ENCODE peak calls at places on chromosomes 6 and 20, in seven cellular contexts. E, B, U, N, Y, W and D are unnamed samples.

GRCh38 chr6:158978752-158979151 is 21.2 kb downstream of the RSPH3 start:
- DNase-seq in E (no peak), B (no peak), U (peak), N (no peak), Y (no peak), W (no peak), D (no peak)

GRCh38 chr6:39839445-39839844 is 47.3 kb downstream of the DAAM2 start:
- DNase-seq in E (no peak), B (no peak), U (no peak), N (no peak), Y (no peak), W (no peak), D (no peak)

GRCh38 chr20:11814276-11814675 is 103.4 kb upstream of the BTBD3 start:
- DNase-seq in E (no peak), B (no peak), U (peak), N (no peak), Y (no peak), W (peak), D (no peak)

GRCh38 chr20:37382539-37383120 is 36.7 kb downstream of the SRC start:
- DNase-seq in E (no peak), B (no peak), U (no peak), N (no peak), Y (no peak), W (no peak), D (no peak)

GRCh38 chr6:158611600-158612041 is 32.9 kb downstream of the DYNLT1 start:
- DNase-seq in E (peak), B (no peak), U (peak), N (no peak), Y (no peak), W (no peak), D (no peak)

GRCh38 chr20:47546184-47547033 is 44.7 kb downstream of the NCOA3 start:
- DNase-seq in E (no peak), B (no peak), U (peak), N (no peak), Y (no peak), W (peak), D (no peak)

GRCh38 chr6:74597266-74597665 is 608.6 kb downstream of the COL12A1 start:
- DNase-seq in E (no peak), B (no peak), U (peak), N (no peak), Y (no peak), W (no peak), D (no peak)

GRCh38 chr20:574297-574942 is 30.8 kb upstream of the CSNK2A1 start:
- DNase-seq in E (no peak), B (no peak), U (no peak), N (no peak), Y (no peak), W (no peak), D (no peak)

GRCh38 chr20:32992015-32992641 is 12.1 kb downstream of the SUN5 start:
- DNase-seq in E (no peak), B (no peak), U (no peak), N (no peak), Y (no peak), W (no peak), D (no peak)
- TF ChIP-seq CTCF in E (no peak), B (no peak), U (no peak), N (no peak), Y (no peak), W (no peak), D (no peak)

GRCh38 chr6:42693725-42694323 is 28.6 kb downstream of the PRPH2 start:
- DNase-seq in E (no peak), B (peak), U (no peak), N (no peak), Y (no peak), W (no peak), D (no peak)

GRCh38 chr6:42689371-42689770 is 33.0 kb downstream of the PRPH2 start:
- DNase-seq in E (no peak), B (no peak), U (no peak), N (no peak), Y (no peak), W (no peak), D (no peak)

GRCh38 chr6:42690151-42690702 is 32.2 kb downstream of the PRPH2 start:
- DNase-seq in E (no peak), B (no peak), U (peak), N (no peak), Y (no peak), W (no peak), D (no peak)

GRCh38 chr6:42692151-42692911 is 30.1 kb downstream of the PRPH2 start:
- DNase-seq in E (no peak), B (no peak), U (peak), N (peak), Y (peak), W (peak), D (no peak)

DNA sequence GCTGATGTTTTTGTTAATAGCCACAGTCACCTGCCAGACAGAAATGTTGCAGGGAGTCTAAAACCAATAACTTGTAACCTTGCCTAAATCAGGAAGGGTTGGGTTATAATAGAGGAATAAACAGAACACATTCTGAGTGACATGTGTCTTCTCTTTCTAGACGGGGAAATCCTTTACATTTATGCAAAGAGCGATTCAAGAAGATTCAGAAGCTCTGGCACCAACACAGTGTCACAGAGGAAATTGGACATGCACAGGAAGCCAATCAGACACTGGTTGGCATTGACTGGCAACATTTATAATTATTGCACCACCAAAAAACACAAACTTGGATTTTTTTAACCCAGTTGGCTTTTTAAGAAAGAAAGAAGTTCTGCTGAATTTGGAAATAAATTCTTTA is 31.5 kb downstream of the PRPH2 start:
- DNase-seq in E (no peak), B (no peak), U (no peak), N (no peak), Y (no peak), W (no peak), D (no peak)
- TF ChIP-seq CTCF in E (no peak), B (no peak), U (no peak), N (no peak), Y (no peak), W (no peak), D (no peak)

GRCh38 chr20:52087471-52087870 is 104.1 kb downstream of the ZFP64 start:
- DNase-seq in E (no peak), B (no peak), U (no peak), N (no peak), Y (no peak), W (no peak), D (no peak)
- TF ChIP-seq CTCF in E (no peak), B (no peak), U (no peak), N (no peak), Y (no peak), W (no peak), D (no peak)

DNA sequence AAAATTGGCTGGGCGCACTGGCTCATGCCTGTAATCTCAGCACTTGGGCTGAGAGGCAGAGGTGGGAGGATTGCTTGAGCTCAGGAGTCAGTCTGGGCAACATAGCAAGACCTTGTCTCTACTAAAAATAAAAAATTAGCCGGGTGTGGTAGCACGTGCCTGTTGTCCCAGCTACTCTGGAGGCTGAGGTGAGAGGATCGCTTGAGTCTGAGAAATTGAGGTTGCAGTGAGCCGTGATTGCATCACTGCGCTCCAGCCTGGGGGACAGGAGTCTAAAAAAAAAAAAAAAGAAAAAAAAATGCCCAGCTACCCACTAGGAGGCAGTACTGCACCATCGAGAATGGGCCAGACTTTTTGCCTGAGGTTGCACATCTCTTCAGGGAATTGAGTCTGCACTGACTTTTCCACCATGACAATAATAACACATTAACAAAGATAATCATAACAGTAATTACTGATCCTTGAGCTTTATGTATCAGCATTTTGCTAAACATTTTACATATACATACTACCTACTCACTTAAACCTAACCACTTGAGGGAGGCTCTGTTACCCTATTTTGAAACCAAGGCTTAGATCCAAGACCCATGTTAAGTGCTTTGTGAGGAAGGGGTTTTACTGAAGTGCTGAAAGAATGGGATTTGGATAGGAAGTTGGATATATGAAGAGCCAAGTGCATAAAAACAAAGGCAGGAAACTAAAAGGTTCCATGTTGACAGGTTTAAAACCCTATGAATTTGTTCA is 21.0 kb downstream of the SRSF3 start:
- DNase-seq in E (peak), B (no peak), U (peak), N (peak), Y (peak), W (no peak), D (peak)
- TF ChIP-seq CTCF in E (peak), B (peak), U (peak), N (peak), Y (peak), W (peak), D (peak)

GRCh38 chr6:19552588-19552987 is 284.6 kb upstream of the ID4 start:
- DNase-seq in E (no peak), B (no peak), U (no peak), N (no peak), Y (no peak), W (no peak), D (no peak)

GRCh38 chr6:19547507-19547906 is 289.7 kb upstream of the ID4 start:
- DNase-seq in E (no peak), B (no peak), U (no peak), N (no peak), Y (no peak), W (no peak), D (no peak)

GRCh38 chr6:19554356-19555225 is 282.6 kb upstream of the ID4 start:
- DNase-seq in E (peak), B (no peak), U (no peak), N (no peak), Y (no peak), W (no peak), D (no peak)

GRCh38 chr6:19549109-19549508 is 288.1 kb upstream of the ID4 start:
- DNase-seq in E (no peak), B (no peak), U (no peak), N (no peak), Y (no peak), W (no peak), D (no peak)

GRCh38 chr6:19551611-19552010 is 285.6 kb upstream of the ID4 start:
- DNase-seq in E (no peak), B (no peak), U (no peak), N (no peak), Y (no peak), W (no peak), D (no peak)
- TF ChIP-seq CTCF in E (no peak), B (no peak), U (no peak), N (no peak), Y (no peak), W (no peak), D (no peak)

GRCh38 chr6:41193171-41193734 is 7.7 kb downstream of the TREML2 start:
- DNase-seq in E (no peak), B (no peak), U (no peak), N (peak), Y (no peak), W (no peak), D (no peak)

GRCh38 chr6:41190791-41191190 is 10.2 kb downstream of the TREML2 start:
- DNase-seq in E (no peak), B (no peak), U (no peak), N (no peak), Y (no peak), W (no peak), D (no peak)

GRCh38 chr6:41193884-41194283 is 7.1 kb downstream of the TREML2 start:
- DNase-seq in E (no peak), B (no peak), U (no peak), N (no peak), Y (no peak), W (no peak), D (no peak)

GRCh38 chr6:41189968-41190367 is 11.0 kb downstream of the TREML2 start:
- DNase-seq in E (no peak), B (no peak), U (no peak), N (no peak), Y (no peak), W (no peak), D (no peak)

GRCh38 chr6:41191569-41191968 is 9.4 kb downstream of the TREML2 start:
- DNase-seq in E (peak), B (no peak), U (peak), N (peak), Y (no peak), W (no peak), D (peak)
- TF ChIP-seq CTCF in E (peak), B (no peak), U (peak), N (peak), Y (no peak), W (peak), D (peak)

GRCh38 chr20:17969884-17970409 is 1.1 kb downstream of the MGME1 start:
- DNase-seq in E (peak), B (no peak), U (peak), N (peak), Y (no peak), W (peak), D (peak)
- TF ChIP-seq CTCF in E (no peak), B (no peak), U (no peak), N (no peak), Y (no peak), W (no peak), D (no peak)

GRCh38 chr20:50610212-50610718 is 81.1 kb downstream of the RIPOR3 start:
- DNase-seq in E (no peak), B (no peak), U (no peak), N (no peak), Y (no peak), W (no peak), D (no peak)
- TF ChIP-seq CTCF in E (no peak), B (no peak), U (peak), N (no peak), Y (no peak), W (peak), D (no peak)

GRCh38 chr6:127902933-127903332 is 2.1 kb upstream of the THEMIS start:
- DNase-seq in E (no peak), B (no peak), U (no peak), N (peak), Y (no peak), W (no peak), D (no peak)
- TF ChIP-seq CTCF in E (no peak), B (no peak), U (no peak), N (no peak), Y (no peak), W (no peak), D (no peak)

DNA sequence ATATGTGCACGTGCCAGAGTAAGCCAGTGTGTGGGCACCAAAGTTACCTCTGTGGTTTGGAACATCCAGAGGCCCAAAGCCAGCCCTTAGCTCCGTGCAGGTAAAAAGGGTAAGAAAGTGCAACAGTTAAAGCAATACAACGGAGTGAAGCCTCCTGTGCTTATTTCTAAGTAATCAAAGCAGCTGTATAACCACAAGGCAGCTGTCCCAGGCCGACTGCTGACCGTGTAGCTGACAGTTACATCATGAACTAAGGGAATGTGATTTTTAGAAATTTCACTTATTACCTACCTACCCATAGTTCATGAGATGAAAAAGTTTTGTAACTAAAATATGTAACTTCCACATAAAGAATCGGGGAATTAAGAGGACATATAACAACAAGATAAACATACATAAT is 121.2 kb upstream of the QKI start:
- DNase-seq in E (no peak), B (no peak), U (peak), N (no peak), Y (no peak), W (no peak), D (no peak)
- TF ChIP-seq CTCF in E (no peak), B (no peak), U (no peak), N (no peak), Y (no peak), W (no peak), D (no peak)